ENCODE peak calls at places on chromosome 21, in four cellular contexts. W is astrocyte of the spinal cord, N is HL-60, Q is GM12865. G is an unnamed sample.

GRCh38 chr21:46431884-46432488 is 26.7 kb upstream of the DIP2A start:
- DNase-seq in N (peak; percentile 68), W (no peak), Q (no peak), G (no peak)

GRCh38 chr21:45293726-45294401 is 6.2 kb upstream of the POFUT2 start:
- DNase-seq in Q (no peak), W (no peak), N (no peak), G (no peak)

GRCh38 chr21:44724166-44724565 is 12.8 kb upstream of the TSPEAR start:
- DNase-seq in W (no peak), Q (no peak), N (no peak), G (no peak)

GRCh38 chr21:31072486-31072885 is 34.2 kb upstream of the KRTAP19-8 start:
- DNase-seq in Q (no peak), N (no peak), W (no peak), G (no peak)

GRCh38 chr21:16117851-16118592 is 388.2 kb downstream of the USP25 start:
- DNase-seq in W (peak; percentile 94), N (no peak), Q (no peak), G (no peak)

GRCh38 chr21:45410865-45411809 is 6.2 kb downstream of the COL18A1 start:
- DNase-seq in Q (no peak), N (no peak), W (no peak), G (no peak)

GRCh38 chr21:45502600-45502999 is 39.6 kb downstream of the SLC19A1 start:
- DNase-seq in W (no peak), Q (peak; percentile 30), N (no peak), G (no peak)

GRCh38 chr21:15134711-15135110 is 69.9 kb upstream of the NRIP1 start:
- DNase-seq in N (peak; percentile 51), W (no peak), Q (no peak), G (peak; percentile 25)

GRCh38 chr21:45108808-45109800 is 34.7 kb downstream of the ADARB1 start:
- DNase-seq in Q (no peak), N (no peak), W (no peak), G (no peak)

GRCh38 chr21:39575778-39576177 is 37.0 kb upstream of the B3GALT5 start:
- DNase-seq in Q (no peak), W (peak; percentile 8), N (no peak), G (no peak)

GRCh38 chr21:32283001-32283400 is 4.2 kb upstream of the MIS18A start:
- DNase-seq in Q (no peak), W (no peak), N (peak; percentile 28), G (no peak)

GRCh38 chr21:14243461-14243860 is 27.5 kb downstream of the RBM11 start:
- DNase-seq in N (no peak), W (no peak), Q (no peak), G (no peak)

GRCh38 chr21:44764319-44765230 is 37.0 kb downstream of the UBE2G2 start:
- DNase-seq in W (no peak), Q (no peak), N (no peak), G (no peak)

GRCh38 chr21:42405064-42406059 is 1.7 kb downstream of the UBASH3A start:
- DNase-seq in N (no peak), W (no peak), Q (no peak), G (no peak)

GRCh38 chr21:31957631-31958030 is 84.8 kb downstream of the HUNK start:
- DNase-seq in N (no peak), W (no peak), Q (no peak), G (no peak)

GRCh38 chr21:41526478-41527087 is 18.6 kb upstream of the TMPRSS2 start:
- DNase-seq in W (no peak), Q (no peak), N (no peak), G (no peak)

GRCh38 chr21:43654806-43655489 is 4.3 kb downstream of the HSF2BP start:
- DNase-seq in W (peak; percentile 41), N (no peak), Q (no peak), G (no peak)

GRCh38 chr21:38380391-38381137 is 117.7 kb downstream of the ERG start:
- DNase-seq in W (peak; percentile 13), N (no peak), Q (no peak), G (no peak)

GRCh38 chr21:46550511-46550941 is 54.4 kb downstream of the S100B start:
- DNase-seq in N (no peak), Q (peak; percentile 17), W (no peak), G (no peak)

GRCh38 chr21:45465105-45465504 is 60.1 kb downstream of the COL18A1 start:
- DNase-seq in Q (peak; percentile 50), W (no peak), N (no peak), G (no peak)

GRCh38 chr21:28018741-28019669 is 973.7 kb downstream of the LTN1 start:
- DNase-seq in N (no peak), Q (peak; percentile 72), W (no peak), G (no peak)

GRCh38 chr21:37145635-37146111 is 72.6 kb downstream of the TTC3 start:
- DNase-seq in N (no peak), W (peak; percentile 89), Q (no peak), G (no peak)

GRCh38 chr21:45995686-45996179 is 14.2 kb downstream of the COL6A1 start:
- DNase-seq in W (no peak), Q (no peak), N (no peak), G (no peak)

GRCh38 chr21:43193651-43194302 is 25.0 kb downstream of the CRYAA start:
- DNase-seq in Q (peak; percentile 52), N (no peak), W (peak; percentile 76), G (no peak)

GRCh38 chr21:38820471-38821239 is 14.9 kb downstream of the ETS2 start:
- DNase-seq in N (peak; percentile 75), W (no peak), Q (no peak), G (no peak)

GRCh38 chr21:44295163-44295601 is 4.7 kb upstream of the PFKL start:
- DNase-seq in W (no peak), N (no peak), Q (no peak), G (no peak)

GRCh38 chr21:46297311-46298082 is 11.4 kb downstream of the YBEY start:
- DNase-seq in W (peak; percentile 29), N (no peak), Q (no peak), G (no peak)

GRCh38 chr21:27363719-27364479 is 397.0 kb upstream of the ADAMTS5 start:
- DNase-seq in W (no peak), N (no peak), Q (no peak), G (no peak)

GRCh38 chr21:36347962-36348328 is 27.9 kb downstream of the MORC3 start:
- DNase-seq in Q (no peak), N (no peak), W (peak; percentile 38), G (no peak)

GRCh38 chr21:41442496-41443186 is 16.6 kb downstream of the MX1 start:
- DNase-seq in Q (no peak), N (no peak), W (no peak), G (no peak)

GRCh38 chr21:44885615-44886014 is 12.1 kb upstream of the PTTG1IP start:
- DNase-seq in N (no peak), Q (no peak), W (no peak), G (no peak)

GRCh38 chr21:35139382-35139715 is 90.2 kb upstream of the RUNX1 start:
- DNase-seq in Q (no peak), N (no peak), W (peak; percentile 18), G (no peak)

GRCh38 chr21:42538479-42539275 is 25.0 kb downstream of the SLC37A1 start:
- DNase-seq in N (no peak), W (no peak), Q (no peak), G (no peak)

GRCh38 chr21:45158491-45159423 is 84.4 kb downstream of the ADARB1 start:
- DNase-seq in W (no peak), N (no peak), Q (no peak), G (no peak)